ENCODE peak calls at places on chromosomes 16 and 17, in four cellular contexts. Y is K562, L is GM12878, J is HepG2. G is an unnamed sample.

GRCh38 chr16:80254970-80255369 is 285.8 kb upstream of the DYNLRB2 start:
- DNase-seq in Y (no peak), L (no peak), J (no peak), G (no peak)

GRCh38 chr17:76265624-76266243 is 586 bp downstream of the UBALD2 start:
- DNase-seq in Y (peak), L (no peak), J (no peak), G (peak)

GRCh38 chr17:556431-556995 is 158.1 kb downstream of the VPS53 start:
- DNase-seq in Y (no peak), L (no peak), J (no peak), G (no peak)

GRCh38 chr16:4401094-4401501 is 15.3 kb downstream of the CORO7 start:
- DNase-seq in Y (no peak), L (no peak), J (no peak), G (no peak)

GRCh38 chr16:15055141-15056053 is 477 bp downstream of the NTAN1 start:
- DNase-seq in Y (peak), L (no peak), J (peak), G (no peak)

GRCh38 chr17:917391-917811 is 62.2 kb downstream of the NXN start:
- DNase-seq in Y (no peak), L (no peak), J (no peak), G (no peak)

GRCh38 chr17:2016494-2016893 is 8.6 kb downstream of the RTN4RL1 start:
- DNase-seq in Y (no peak), L (no peak), J (no peak), G (no peak)

GRCh38 chr16:85579883-85580607 is 33.1 kb upstream of the GSE1 start:
- DNase-seq in Y (no peak), L (no peak), J (no peak), G (no peak)

GRCh38 chr16:56202036-56202435 is 10.7 kb downstream of the GNAO1 start:
- DNase-seq in Y (no peak), L (no peak), J (no peak), G (no peak)

GRCh38 chr17:77217136-77217535 is 76.4 kb downstream of the SEC14L1 start:
- DNase-seq in Y (no peak), L (no peak), J (no peak), G (no peak)

GRCh38 chr16:6020162-6020980 is 922.8 kb upstream of the EEF2KMT start:
- DNase-seq in Y (no peak), L (no peak), J (no peak), G (no peak)

GRCh38 chr17:43673516-43674323 is 12.0 kb upstream of the MEOX1 start:
- DNase-seq in Y (peak), L (no peak), J (peak), G (peak)

GRCh38 chr17:60333628-60334031 is 58.3 kb downstream of the USP32 start:
- DNase-seq in Y (no peak), L (no peak), J (no peak), G (no peak)

GRCh38 chr17:44922746-44923470 is 7.6 kb upstream of the GFAP start:
- DNase-seq in Y (no peak), L (no peak), J (no peak), G (no peak)

GRCh38 chr17:3695129-3695722 is 729 bp downstream of the P2RX5 start:
- DNase-seq in Y (no peak), L (no peak), J (no peak), G (no peak)

GRCh38 chr17:77506371-77506991 is 365.7 kb downstream of the SEC14L1 start:
- DNase-seq in Y (no peak), L (no peak), J (no peak), G (no peak)

GRCh38 chr16:16021988-16022682 is 72.7 kb downstream of the ABCC1 start:
- DNase-seq in Y (peak), L (no peak), J (peak), G (peak)

GRCh38 chr17:48909796-48910195 is 1.6 kb downstream of the UBE2Z start:
- DNase-seq in Y (no peak), L (peak), J (no peak), G (no peak)

GRCh38 chr16:58931436-58931835 is 197.3 kb upstream of the GOT2 start:
- DNase-seq in Y (no peak), L (no peak), J (no peak), G (no peak)

GRCh38 chr16:27547134-27547533 is 2.6 kb downstream of the GTF3C1 start:
- DNase-seq in Y (peak), L (no peak), J (no peak), G (no peak)

GRCh38 chr16:74252329-74252728 is 44.3 kb upstream of the PSMD7 start:
- DNase-seq in Y (no peak), L (no peak), J (no peak), G (no peak)

GRCh38 chr17:66537518-66537917 is 235.1 kb downstream of the PRKCA start:
- DNase-seq in Y (no peak), L (no peak), J (no peak), G (no peak)

GRCh38 chr17:13228711-13229110 is 210.9 kb upstream of the ELAC2 start:
- DNase-seq in Y (no peak), L (no peak), J (no peak), G (no peak)

GRCh38 chr16:23082161-23082788 is 67.0 kb downstream of the USP31 start:
- DNase-seq in Y (no peak), L (no peak), J (peak), G (no peak)

GRCh38 chr17:4074831-4075495 is 67.9 kb downstream of the ZZEF1 start:
- DNase-seq in Y (peak), L (peak), J (peak), G (peak)

GRCh38 chr16:6081320-6081976 is 983.9 kb upstream of the EEF2KMT start:
- DNase-seq in Y (peak), L (no peak), J (peak), G (peak)

GRCh38 chr17:33981713-33982601 is 273.1 kb upstream of the CCL2 start:
- DNase-seq in Y (no peak), L (no peak), J (no peak), G (peak)

GRCh38 chr17:8151120-8151640 is 1.0 kb downstream of the PER1 start:
- DNase-seq in Y (peak), L (no peak), J (no peak), G (peak)

GRCh38 chr16:3259097-3259496 is 2.7 kb upstream of the MEFV start:
- DNase-seq in Y (no peak), L (no peak), J (peak), G (no peak)

GRCh38 chr17:17855976-17856375 is 19.2 kb upstream of the SREBF1 start:
- DNase-seq in Y (no peak), L (no peak), J (no peak), G (no peak)

GRCh38 chr16:86517652-86518258 is 7.4 kb downstream of the FOXF1 start:
- DNase-seq in Y (peak), L (no peak), J (peak), G (peak)

GRCh38 chr17:47607481-47607880 is 42.2 kb upstream of the KPNB1 start:
- DNase-seq in Y (no peak), L (no peak), J (no peak), G (no peak)

GRCh38 chr17:82391496-82392066 is 20.0 kb downstream of the UTS2R start:
- DNase-seq in Y (no peak), L (no peak), J (no peak), G (no peak)

GRCh38 chr16:1691276-1691675 is 13.2 kb downstream of the JPT2 start:
- DNase-seq in Y (no peak), L (no peak), J (no peak), G (no peak)

GRCh38 chr17:41190328-41190727 is 641 bp downstream of the KRTAP9-1 start:
- DNase-seq in Y (no peak), L (no peak), J (no peak), G (no peak)

GRCh38 chr17:73991260-73991659 is 212.2 kb upstream of the RPL38 start:
- DNase-seq in Y (no peak), L (no peak), J (no peak), G (no peak)

GRCh38 chr17:62671553-62671952 is 44.1 kb downstream of the MRC2 start:
- DNase-seq in Y (peak), L (no peak), J (peak), G (no peak)

GRCh38 chr17:58184308-58184985 is 8.1 kb upstream of the EPX start:
- DNase-seq in Y (peak), L (no peak), J (no peak), G (peak)
- TF ChIP-seq TARDBP in Y (no peak), L (no peak), J (no peak), G (no peak)

GRCh38 chr16:89120921-89121351 is 27.3 kb downstream of the ACSF3 start:
- DNase-seq in Y (no peak), L (no peak), J (no peak), G (no peak)
- TF ChIP-seq BHLHE40 in Y (no peak), L (no peak), J (no peak), G (no peak)

DNA sequence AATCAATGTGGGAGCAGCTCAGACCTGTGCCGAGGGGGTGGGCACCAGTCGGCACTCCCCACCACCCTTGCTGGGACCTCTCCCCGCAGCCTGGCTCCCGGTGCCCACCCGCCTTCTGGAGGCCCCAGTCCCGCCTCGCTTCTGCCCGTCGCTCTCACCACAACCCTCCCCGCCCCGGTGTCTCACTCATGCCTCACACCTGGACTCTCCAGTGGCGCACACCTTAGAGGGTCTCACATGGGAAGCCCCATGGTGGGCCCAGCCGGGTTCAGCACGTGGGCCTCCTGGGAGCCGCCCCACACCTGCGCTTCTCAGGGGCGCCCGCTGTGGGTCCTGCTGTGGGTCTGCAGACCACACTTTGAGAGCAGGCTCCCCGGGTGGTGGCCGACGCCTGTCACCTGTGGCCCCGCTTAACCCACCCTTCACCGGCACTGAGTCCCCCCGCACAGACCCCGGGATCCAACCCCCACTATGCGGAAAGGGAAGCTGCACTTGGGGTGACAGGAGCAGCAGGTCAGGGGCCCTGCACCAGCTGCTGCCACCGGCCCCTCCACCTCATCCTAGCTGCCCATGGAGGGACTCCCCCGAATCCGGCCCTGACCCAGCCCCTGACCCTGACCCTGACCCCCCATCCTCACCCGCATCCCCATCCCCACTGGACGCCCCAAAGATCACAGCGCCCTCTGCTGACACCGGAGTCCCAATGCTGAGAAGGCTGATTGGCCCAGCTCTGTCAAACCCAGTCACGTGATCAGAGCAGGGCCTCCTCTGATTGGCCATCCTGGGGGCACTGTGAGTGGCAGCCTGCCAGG is 27.4 kb upstream of the SLC38A10 start:
- DNase-seq in Y (peak), L (no peak), J (peak), G (peak)
- TF ChIP-seq TARDBP in Y (no peak), L (no peak), J (no peak), G (no peak)

DNA sequence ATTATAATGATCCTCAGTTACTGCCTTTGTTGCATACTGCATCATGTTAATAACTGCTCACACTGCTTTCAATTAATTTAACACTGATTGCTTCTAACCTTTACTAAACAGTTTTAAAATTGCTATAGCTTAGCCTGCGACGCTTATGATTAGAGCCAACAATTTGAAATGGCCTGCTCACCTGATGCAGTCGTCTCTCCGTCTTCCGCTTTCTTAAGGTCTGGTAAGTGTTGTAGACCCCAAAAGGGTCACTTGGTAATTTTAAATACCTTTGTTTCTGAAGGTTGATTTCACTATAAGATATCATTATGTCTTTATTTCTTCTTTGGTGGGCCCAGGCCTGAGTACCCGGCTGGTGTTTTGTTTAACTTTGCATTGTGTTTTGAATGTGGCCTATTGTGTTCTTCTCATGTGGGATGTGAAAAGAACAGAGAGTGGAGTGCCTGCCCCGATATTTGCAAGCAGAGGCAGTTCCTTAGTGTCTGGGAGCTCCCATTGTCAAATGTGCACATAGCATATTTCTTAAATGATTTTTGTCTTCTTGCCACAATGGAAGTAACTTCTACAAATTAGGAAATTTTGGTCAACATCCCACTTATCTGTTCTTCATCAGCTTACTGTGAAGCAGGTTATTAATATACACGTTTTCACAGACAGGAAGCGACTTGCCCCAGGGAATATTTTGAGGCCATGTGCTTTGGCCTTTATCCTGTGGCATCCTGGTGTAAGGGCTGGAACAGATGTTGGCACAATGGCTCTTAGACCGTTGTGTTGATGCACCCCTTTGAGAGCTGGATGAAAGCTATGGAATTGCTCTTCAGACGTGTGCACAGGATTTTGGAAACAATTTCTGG is 2.9 kb downstream of the PHKB start:
- DNase-seq in Y (no peak), L (no peak), J (no peak), G (no peak)
- TF ChIP-seq BHLHE40 in Y (no peak), L (no peak), J (no peak), G (no peak)

G was measured in HEK293T.